ENCODE peak calls at places on chromosomes 1 and 21, in nine cellular contexts. C, W, D, R, I, F, J, H and P are unnamed samples.

GRCh38 chr1:46544561-46545240 is 6.7 kb downstream of the KNCN start:
- DNase-seq in C (no peak), W (no peak), D (no peak), R (no peak), I (no peak), F (no peak), J (no peak), H (no peak), P (no peak)

GRCh38 chr1:247360116-247360898 is 28.6 kb upstream of the ZNF496 start:
- DNase-seq in C (no peak), W (no peak), D (no peak), R (no peak), I (no peak), F (no peak), J (no peak), H (no peak), P (peak)

GRCh38 chr1:38992450-38993111 is 1.5 kb downstream of the AKIRIN1 start:
- DNase-seq in C (no peak), W (no peak), D (no peak), R (no peak), I (no peak), F (no peak), J (no peak), H (no peak), P (peak)

GRCh38 chr1:243946946-243947345 is 96.9 kb upstream of the AKT3 start:
- DNase-seq in C (no peak), W (no peak), D (no peak), R (no peak), I (no peak), F (peak), J (peak), H (no peak), P (peak)

GRCh38 chr1:9890224-9890731 is 19.8 kb downstream of the CTNNBIP1 start:
- DNase-seq in C (peak), W (peak), D (no peak), R (peak), I (no peak), F (peak), J (no peak), H (no peak), P (no peak)

GRCh38 chr1:202966006-202966904 is 802 bp downstream of the CYB5R1 start:
- DNase-seq in C (peak), W (no peak), D (no peak), R (no peak), I (peak), F (no peak), J (no peak), H (no peak), P (no peak)

GRCh38 chr1:228697209-228698016 is 37.9 kb upstream of the RHOU start:
- DNase-seq in C (peak), W (peak), D (no peak), R (no peak), I (no peak), F (peak), J (no peak), H (no peak), P (peak)

GRCh38 chr1:37951783-37952624 is 5.2 kb upstream of the INPP5B start:
- DNase-seq in C (no peak), W (no peak), D (no peak), R (no peak), I (peak), F (no peak), J (no peak), H (no peak), P (no peak)

GRCh38 chr1:161791889-161792655 is 26.0 kb downstream of the ATF6 start:
- DNase-seq in C (no peak), W (no peak), D (no peak), R (no peak), I (no peak), F (no peak), J (no peak), H (no peak), P (no peak)

GRCh38 chr1:178713270-178713669 is 11.8 kb upstream of the RALGPS2 start:
- DNase-seq in C (no peak), W (no peak), D (no peak), R (no peak), I (no peak), F (no peak), J (no peak), H (no peak), P (no peak)

GRCh38 chr1:7326366-7326765 is 444.7 kb upstream of the VAMP3 start:
- DNase-seq in C (no peak), W (no peak), D (no peak), R (no peak), I (no peak), F (no peak), J (peak), H (no peak), P (no peak)

GRCh38 chr1:119806489-119806888 is 4.8 kb downstream of the REG4 start:
- DNase-seq in C (no peak), W (no peak), D (no peak), R (no peak), I (no peak), F (no peak), J (no peak), H (no peak), P (no peak)

GRCh38 chr1:35558374-35559316 is 1.0 kb downstream of the NCDN start:
- DNase-seq in C (no peak), W (no peak), D (peak), R (no peak), I (no peak), F (no peak), J (peak), H (no peak), P (peak)

GRCh38 chr1:47351305-47351704 is 17.7 kb downstream of the CMPK1 start:
- DNase-seq in C (no peak), W (no peak), D (no peak), R (no peak), I (no peak), F (peak), J (no peak), H (peak), P (peak)

GRCh38 chr1:178942285-178943218 is 71.7 kb upstream of the ANGPTL1 start:
- DNase-seq in C (no peak), W (no peak), D (no peak), R (no peak), I (no peak), F (no peak), J (no peak), H (no peak), P (peak)

GRCh38 chr1:154963643-154964042 is 2.1 kb upstream of the PYGO2 start:
- DNase-seq in C (no peak), W (no peak), D (no peak), R (no peak), I (no peak), F (no peak), J (no peak), H (no peak), P (no peak)

GRCh38 chr1:149888999-149889289 is 10.4 kb upstream of the BOLA1 start:
- DNase-seq in C (peak), W (no peak), D (no peak), R (no peak), I (no peak), F (no peak), J (no peak), H (no peak), P (no peak)

GRCh38 chr1:91018006-91018405 is 3.8 kb downstream of the ZNF644 start:
- DNase-seq in C (no peak), W (no peak), D (no peak), R (no peak), I (no peak), F (peak), J (no peak), H (no peak), P (peak)

GRCh38 chr1:234781241-234782056 is 171.5 kb upstream of the IRF2BP2 start:
- DNase-seq in C (no peak), W (no peak), D (no peak), R (no peak), I (no peak), F (peak), J (no peak), H (no peak), P (peak)

GRCh38 chr1:87170151-87170550 is 158.5 kb upstream of the LMO4 start:
- DNase-seq in C (no peak), W (no peak), D (no peak), R (no peak), I (no peak), F (no peak), J (no peak), H (no peak), P (no peak)

GRCh38 chr1:100538935-100539835 is 1.2 kb downstream of the GPR88 start:
- DNase-seq in C (peak), W (no peak), D (no peak), R (no peak), I (peak), F (peak), J (peak), H (peak), P (peak)

GRCh38 chr1:210394281-210394798 is 65.6 kb downstream of the HHAT start:
- DNase-seq in C (no peak), W (no peak), D (no peak), R (no peak), I (no peak), F (no peak), J (no peak), H (no peak), P (no peak)

GRCh38 chr1:153490272-153491051 is 30.0 kb upstream of the S100A7 start:
- DNase-seq in C (peak), W (peak), D (no peak), R (peak), I (no peak), F (peak), J (no peak), H (no peak), P (peak)

GRCh38 chr21:17903029-17903806 is 84.1 kb upstream of the C21orf91 start:
- DNase-seq in C (no peak), W (no peak), D (no peak), R (peak), I (no peak), F (no peak), J (peak), H (peak), P (peak)

GRCh38 chr21:27423073-27423472 is 456.2 kb upstream of the ADAMTS5 start:
- DNase-seq in C (peak), W (peak), D (no peak), R (peak), I (no peak), F (no peak), J (no peak), H (no peak), P (no peak)

GRCh38 chr1:35448344-35448801 is 108.8 kb downstream of the KIAA0319L start:
- DNase-seq in C (peak), W (peak), D (no peak), R (peak), I (no peak), F (no peak), J (no peak), H (no peak), P (peak)

GRCh38 chr21:17343055-17343454 is 169.8 kb upstream of the CXADR start:
- DNase-seq in C (no peak), W (peak), D (no peak), R (no peak), I (no peak), F (no peak), J (no peak), H (no peak), P (peak)

GRCh38 chr1:83694449-83694848 is 304.5 kb downstream of the TTLL7 start:
- DNase-seq in C (no peak), W (no peak), D (no peak), R (no peak), I (no peak), F (no peak), J (peak), H (no peak), P (no peak)

GRCh38 chr1:160761886-160762285 is 22.8 kb downstream of the SLAMF7 start:
- DNase-seq in C (no peak), W (no peak), D (no peak), R (no peak), I (no peak), F (no peak), J (no peak), H (no peak), P (no peak)

GRCh38 chr1:92480813-92481597 is 5.7 kb downstream of the GFI1 start:
- DNase-seq in C (no peak), W (no peak), D (no peak), R (no peak), I (no peak), F (no peak), J (peak), H (no peak), P (peak)

GRCh38 chr1:64901663-64902062 is 64.7 kb downstream of the JAK1 start:
- DNase-seq in C (no peak), W (no peak), D (no peak), R (no peak), I (no peak), F (no peak), J (no peak), H (no peak), P (no peak)

GRCh38 chr1:59142663-59143487 is 154.0 kb upstream of the FGGY start:
- DNase-seq in C (no peak), W (peak), D (no peak), R (peak), I (no peak), F (peak), J (peak), H (no peak), P (peak)

GRCh38 chr1:42259059-42259738 is 75.8 kb downstream of the FOXJ3 start:
- DNase-seq in C (no peak), W (no peak), D (no peak), R (no peak), I (no peak), F (no peak), J (no peak), H (peak), P (no peak)

GRCh38 chr1:7549693-7550161 is 221.4 kb upstream of the VAMP3 start:
- DNase-seq in C (no peak), W (no peak), D (no peak), R (no peak), I (peak), F (peak), J (no peak), H (no peak), P (no peak)

GRCh38 chr21:23955130-23955873 is 1652.0 kb downstream of the MRPL39 start:
- DNase-seq in C (no peak), W (no peak), D (no peak), R (no peak), I (no peak), F (no peak), J (no peak), H (no peak), P (no peak)

GRCh38 chr1:207672525-207673130 is 27.7 kb downstream of the CR1L start:
- DNase-seq in C (peak), W (peak), D (no peak), R (no peak), I (no peak), F (peak), J (peak), H (no peak), P (peak)

GRCh38 chr1:181855380-181855779 is 206.1 kb downstream of the ZNF648 start:
- DNase-seq in C (no peak), W (no peak), D (no peak), R (no peak), I (no peak), F (no peak), J (no peak), H (no peak), P (no peak)

GRCh38 chr1:181858135-181858534 is 203.4 kb downstream of the ZNF648 start:
- DNase-seq in C (no peak), W (no peak), D (no peak), R (no peak), I (no peak), F (no peak), J (no peak), H (no peak), P (no peak)
- H3K4me3 ChIP-seq in C (no peak), W (no peak), D (no peak), R (no peak), I (no peak), F (no peak), J (no peak), H (no peak), P (no peak)

DNA sequence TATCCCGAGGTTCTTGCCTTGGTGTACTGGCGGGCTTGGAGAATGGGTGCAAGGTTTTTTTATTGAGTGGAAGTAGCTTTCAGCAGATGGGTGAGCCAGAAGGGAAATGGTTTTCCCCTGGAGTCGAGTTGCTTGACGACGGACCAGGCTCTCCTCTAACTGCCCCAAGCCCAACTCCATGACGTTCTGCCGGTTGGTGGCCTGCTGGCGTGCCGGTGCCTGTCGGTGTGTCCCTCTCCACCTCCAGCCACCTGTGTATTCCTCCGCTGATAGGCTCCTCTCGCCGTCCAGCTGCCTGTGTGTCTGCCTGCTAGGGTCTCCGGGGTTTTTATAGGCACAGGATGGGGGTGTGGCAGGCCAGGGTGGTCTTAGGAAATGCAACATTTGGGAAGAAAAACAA is 34.3 kb upstream of the PTGFRN start:
- DNase-seq in C (no peak), W (no peak), D (no peak), R (no peak), I (no peak), F (no peak), J (no peak), H (no peak), P (no peak)
- H3K4me3 ChIP-seq in C (no peak), W (no peak), D (no peak), R (no peak), I (no peak), F (no peak), J (no peak), H (no peak), P (no peak)

GRCh38 chr1:2415337-2415736 is 3.0 kb upstream of the PEX10 start:
- DNase-seq in C (no peak), W (no peak), D (no peak), R (no peak), I (no peak), F (no peak), J (no peak), H (no peak), P (no peak)

GRCh38 chr1:2416403-2416802 is 4.0 kb upstream of the PEX10 start:
- DNase-seq in C (peak), W (no peak), D (no peak), R (no peak), I (no peak), F (no peak), J (no peak), H (no peak), P (no peak)

GRCh38 chr1:2414297-2414958 is 2.1 kb upstream of the PEX10 start:
- DNase-seq in C (peak), W (no peak), D (peak), R (peak), I (peak), F (peak), J (peak), H (peak), P (peak)

GRCh38 chr1:2417083-2417832 is 4.9 kb upstream of the PEX10 start:
- DNase-seq in C (no peak), W (no peak), D (no peak), R (no peak), I (no peak), F (no peak), J (no peak), H (no peak), P (no peak)

GRCh38 chr1:2415801-2416208 is 3.4 kb upstream of the PEX10 start:
- DNase-seq in C (peak), W (no peak), D (no peak), R (no peak), I (no peak), F (no peak), J (no peak), H (peak), P (no peak)
- H3K4me3 ChIP-seq in C (peak), W (no peak), D (peak), R (no peak), I (peak), F (no peak), J (no peak), H (peak), P (no peak)

DNA sequence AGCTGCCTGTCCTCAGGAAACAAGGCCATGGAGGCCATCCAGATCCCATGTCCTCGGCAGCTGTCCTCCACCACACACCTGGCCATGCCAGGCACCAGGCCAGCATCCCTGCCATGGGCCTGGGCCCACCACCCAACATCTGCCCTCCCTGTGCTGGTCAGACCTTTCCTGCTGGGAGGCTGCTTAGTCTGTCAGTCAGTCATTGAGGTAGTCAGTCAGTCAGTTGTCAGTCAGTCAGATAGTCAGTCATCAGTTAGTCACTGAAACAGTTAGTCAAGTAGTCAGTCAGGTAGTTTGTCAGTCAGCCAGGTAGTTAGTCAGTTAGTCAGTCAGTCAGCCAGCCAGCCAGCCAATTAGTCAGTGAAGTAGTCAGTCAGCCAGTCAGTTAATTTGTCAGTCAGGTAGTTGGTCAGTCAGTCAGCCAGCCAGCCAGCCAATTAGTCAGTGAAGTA is 17.2 kb downstream of the KRTAP10-1 start:
- DNase-seq in C (no peak), W (no peak), D (no peak), R (no peak), I (no peak), F (no peak), J (no peak), H (no peak), P (no peak)
- H3K4me3 ChIP-seq in C (no peak), W (no peak), D (no peak), R (no peak), I (no peak), F (no peak), J (no peak), H (no peak), P (no peak)